ENCODE peak calls at places on chromosome X, in seven cellular contexts. E, O, U, M, V, X and Y are unnamed samples.

GRCh38 chrX:776529-777230 is 146.1 kb downstream of the SHOX start:
- DNase-seq in O (no peak), U (no peak), M (no peak), V (no peak), E (no peak), X (no peak), Y (no peak)

GRCh38 chrX:136480383-136480782 is 7.4 kb upstream of the BRS3 start:
- DNase-seq in E (no peak), X (no peak), U (no peak), M (no peak), O (no peak), V (no peak), Y (no peak)

GRCh38 chrX:16897445-16897844 is 27.3 kb upstream of the RBBP7 start:
- DNase-seq in M (no peak), V (no peak), E (no peak), O (no peak), X (no peak), U (no peak), Y (no peak)

GRCh38 chrX:10579753-10580060 is 40.7 kb downstream of the MID1 start:
- DNase-seq in V (no peak), O (peak; percentile 54), X (no peak), U (no peak), E (no peak), M (no peak), Y (no peak)

GRCh38 chrX:154967603-154968002 is 54.9 kb downstream of the F8 start:
- DNase-seq in U (no peak), O (peak; percentile 13), V (no peak), M (no peak), E (no peak), X (no peak), Y (no peak)

GRCh38 chrX:77953300-77953699 is 16.1 kb downstream of the PGAM4 start:
- DNase-seq in U (no peak), M (no peak), V (no peak), O (no peak), X (no peak), E (no peak), Y (no peak)

GRCh38 chrX:72545990-72546389 is 26.7 kb downstream of the HDAC8 start:
- DNase-seq in U (no peak), V (no peak), E (no peak), X (peak; percentile 17), M (no peak), O (peak; percentile 37), Y (no peak)

GRCh38 chrX:97401586-97402101 is 517.9 kb downstream of the RPA4 start:
- DNase-seq in E (no peak), V (no peak), O (peak; percentile 17), M (no peak), X (no peak), U (no peak), Y (no peak)

GRCh38 chrX:54430519-54430918 is 9.7 kb upstream of the TSR2 start:
- DNase-seq in O (no peak), U (no peak), M (no peak), E (no peak), V (no peak), X (no peak), Y (no peak)

GRCh38 chrX:57655065-57655464 is 25.0 kb downstream of the NLRP2B start:
- DNase-seq in M (no peak), E (no peak), V (no peak), X (no peak), O (no peak), U (no peak), Y (no peak)